ENCODE peak calls at places on chromosomes 11 and 22, in ten cellular contexts. R, O, A, E, F, N, S, P, D and X are unnamed samples. For H3K9me3, the result is how much of the 10 kb centered on the place peaks cover.

GRCh38 chr11:16347928-16348685 is 8.2 kb downstream of the SOX6 start:
- ATAC-seq in R (peak), O (no peak), A (no peak), E (no peak), F (no peak), N (peak), S (no peak), P (no peak), D (no peak), X (no peak)

GRCh38 chr11:27018902-27019544 is 21.6 kb upstream of the BBOX1 start:
- ATAC-seq in R (no peak), O (no peak), A (no peak), E (no peak), F (peak), N (no peak), S (peak), P (no peak), D (no peak), X (no peak)

GRCh38 chr11:123174196-123175183 is 20.6 kb downstream of the CLMP start:
- ATAC-seq in R (no peak), O (no peak), A (no peak), E (peak), F (peak), N (peak), S (peak), P (peak), D (no peak), X (peak)

GRCh38 chr11:63872833-63873201 is 33.9 kb downstream of the MARK2 start:
- ATAC-seq in R (no peak), O (peak), A (no peak), E (no peak), F (no peak), N (peak), S (no peak), P (no peak), D (no peak), X (no peak)

GRCh38 chr11:126718319-126718718 is 282.3 kb downstream of the KIRREL3 start:
- ATAC-seq in R (no peak), O (no peak), A (no peak), E (peak), F (peak), N (no peak), S (peak), P (no peak), D (no peak), X (no peak)

GRCh38 chr22:44127353-44127752 is 53.4 kb upstream of the PARVG start:
- ATAC-seq in R (no peak), O (no peak), A (no peak), E (no peak), F (peak), N (peak), S (no peak), P (no peak), D (no peak), X (no peak)

GRCh38 chr22:48342016-48342415 is 1485.7 kb downstream of the BRD1 start:
- ATAC-seq in R (no peak), O (no peak), A (no peak), E (no peak), F (no peak), N (no peak), S (no peak), P (no peak), D (no peak), X (no peak)

GRCh38 chr11:68329993-68330699 is 17.8 kb downstream of the LRP5 start:
- ATAC-seq in R (no peak), O (no peak), A (no peak), E (no peak), F (no peak), N (no peak), S (peak), P (no peak), D (no peak), X (peak)

GRCh38 chr11:3747704-3748103 is 49.6 kb downstream of the NUP98 start:
- ATAC-seq in R (no peak), O (no peak), A (no peak), E (peak), F (peak), N (peak), S (peak), P (no peak), D (no peak), X (no peak)

GRCh38 chr11:120465921-120466534 is 45.5 kb upstream of the GRIK4 start:
- ATAC-seq in R (no peak), O (no peak), A (peak), E (no peak), F (no peak), N (no peak), S (no peak), P (no peak), D (no peak), X (no peak)

GRCh38 chr11:111531687-111532364 is 8.7 kb upstream of the LAYN start:
- ATAC-seq in R (peak), O (no peak), A (peak), E (peak), F (peak), N (no peak), S (peak), P (no peak), D (peak), X (no peak)

GRCh38 chr22:49372530-49373288 is 455.0 kb downstream of the BRD1 start:
- ATAC-seq in R (peak), O (peak), A (no peak), E (peak), F (peak), N (no peak), S (no peak), P (no peak), D (peak), X (no peak)

GRCh38 chr11:45313211-45313865 is 27.2 kb upstream of the SYT13 start:
- ATAC-seq in R (no peak), O (no peak), A (no peak), E (no peak), F (no peak), N (no peak), S (no peak), P (no peak), D (no peak), X (no peak)

GRCh38 chr11:114308689-114309089 is 12.5 kb downstream of the NNMT start:
- ATAC-seq in R (peak), O (peak), A (no peak), E (peak), F (peak), N (peak), S (no peak), P (peak), D (no peak), X (peak)

GRCh38 chr22:39994566-39995345 is at the start of gene FAM83F:
- ATAC-seq in R (no peak), O (no peak), A (no peak), E (no peak), F (peak), N (no peak), S (no peak), P (peak), D (peak), X (peak)
- TF ChIP-seq POLR2A in R (no peak), O (no peak), A (no peak), E (no peak), F (no peak), N (no peak), S (no peak), P (peak), D (peak), X (no peak)

GRCh38 chr11:72433455-72434061 is 773 bp downstream of the CLPB start:
- ATAC-seq in R (no peak), O (no peak), A (peak), E (no peak), F (peak), N (no peak), S (no peak), P (no peak), D (no peak), X (no peak)

GRCh38 chr11:72429626-72430025 is 4.7 kb downstream of the CLPB start:
- ATAC-seq in R (no peak), O (no peak), A (no peak), E (no peak), F (no peak), N (no peak), S (no peak), P (no peak), D (no peak), X (no peak)

GRCh38 chr11:72430743-72431570 is 3.4 kb downstream of the CLPB start:
- ATAC-seq in R (peak), O (peak), A (peak), E (peak), F (peak), N (no peak), S (peak), P (no peak), D (peak), X (no peak)

GRCh38 chr11:72432347-72433287 is 1.7 kb downstream of the CLPB start:
- ATAC-seq in R (no peak), O (no peak), A (no peak), E (no peak), F (no peak), N (no peak), S (no peak), P (no peak), D (no peak), X (no peak)

GRCh38 chr11:72431846-72432245 is 2.5 kb downstream of the CLPB start:
- ATAC-seq in R (no peak), O (peak), A (no peak), E (no peak), F (no peak), N (no peak), S (no peak), P (no peak), D (no peak), X (no peak)
- H3K27ac ChIP-seq in R (no peak), O (peak), A (no peak), E (no peak), F (no peak), N (no peak), S (no peak), P (no peak), D (no peak), X (no peak)

DNA sequence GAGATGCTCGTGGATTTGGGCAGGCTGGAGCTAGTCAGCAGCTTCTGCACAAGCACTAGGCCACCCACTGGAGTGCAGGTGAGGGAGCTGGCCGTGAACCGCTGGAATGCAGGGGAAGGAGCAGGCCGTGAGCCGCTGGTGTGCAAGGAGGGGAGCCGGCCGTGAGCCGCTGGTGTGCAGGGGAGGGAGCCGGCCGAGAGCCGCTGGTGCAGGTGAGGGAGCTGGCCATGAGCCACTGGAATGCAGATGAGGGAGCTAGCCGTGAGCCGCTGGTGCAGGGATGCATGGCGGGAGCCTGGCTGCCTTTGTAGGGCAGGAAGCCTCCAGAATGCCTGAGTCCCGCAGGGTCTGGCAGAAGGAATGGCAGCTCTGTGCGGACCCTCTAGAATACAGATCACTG is 4220.0 kb upstream of the OR11H1 start:
- ATAC-seq in R (no peak), O (no peak), A (no peak), E (no peak), F (no peak), N (no peak), S (no peak), P (no peak), D (no peak), X (no peak)
- H3K9me3 ChIP-seq in R (under half), O (half or more), A (under half), E (under half), F (half or more), N (under half), S (under half), P (under half), D (under half), X (under half)

GRCh38 chr11:65500262-65501004 is 1.6 kb downstream of the MALAT1 start:
- ATAC-seq in R (no peak), O (no peak), A (no peak), E (no peak), F (no peak), N (no peak), S (no peak), P (no peak), D (no peak), X (no peak)
- TF ChIP-seq POLR2A in R (peak), O (peak), A (peak), E (peak), F (peak), N (no peak), S (no peak), P (peak), D (peak), X (peak)